ENCODE peak calls at places on chromosomes 2 and 18, in four cellular contexts. R is ovary, C is ELR, F is AG10803. X is an unnamed sample.

GRCh38 chr2:75646583-75647425 is at the start of gene MRPL19:
- DNase-seq in R (peak), C (peak), F (peak), X (peak)

GRCh38 chr2:7919510-7919909 is 762.3 kb upstream of the ID2 start:
- DNase-seq in R (no peak), C (no peak), F (no peak), X (no peak)

GRCh38 chr2:206980413-206980812 is 41.1 kb downstream of the CPO start:
- DNase-seq in R (no peak), C (no peak), F (no peak), X (no peak)

GRCh38 chr2:20065885-20066602 is 14.6 kb upstream of the LAPTM4A start:
- DNase-seq in R (peak), C (peak), F (peak), X (peak)

GRCh38 chr2:162795312-162795711 is 43.3 kb downstream of the KCNH7 start:
- DNase-seq in R (no peak), C (peak), F (no peak), X (no peak)

GRCh38 chr2:19365126-19365525 is 6.7 kb upstream of the OSR1 start:
- DNase-seq in R (no peak), C (no peak), F (no peak), X (no peak)

GRCh38 chr2:64313311-64313710 is 140.7 kb upstream of the LGALSL start:
- DNase-seq in R (no peak), C (no peak), F (no peak), X (no peak)

GRCh38 chr2:55618025-55618648 is 715 bp upstream of the PPP4R3B start:
- DNase-seq in R (no peak), C (peak), F (peak), X (no peak)

GRCh38 chr2:54879598-54880355 is 156.3 kb downstream of the EML6 start:
- DNase-seq in R (no peak), C (no peak), F (no peak), X (no peak)

GRCh38 chr2:202990501-202990900 is 24.2 kb upstream of the NBEAL1 start:
- DNase-seq in R (no peak), C (no peak), F (no peak), X (no peak)

GRCh38 chr18:59659486-59660187 is 37.6 kb downstream of the CCBE1 start:
- DNase-seq in R (no peak), C (peak), F (no peak), X (no peak)

GRCh38 chr18:36419913-36420531 is 122.5 kb downstream of the FHOD3 start:
- DNase-seq in R (no peak), C (peak), F (peak), X (no peak)

GRCh38 chr18:77207540-77207939 is 42.1 kb upstream of the GALR1 start:
- DNase-seq in R (peak), C (peak), F (peak), X (peak)

GRCh38 chr2:235312571-235312970 is 181.3 kb upstream of the AGAP1 start:
- DNase-seq in R (no peak), C (no peak), F (no peak), X (no peak)

GRCh38 chr18:58535340-58536186 is 93.3 kb downstream of the ALPK2 start:
- DNase-seq in R (no peak), C (peak), F (no peak), X (no peak)

GRCh38 chr2:40251146-40251545 is 200.7 kb downstream of the SLC8A1 start:
- DNase-seq in R (no peak), C (peak), F (no peak), X (peak)

GRCh38 chr2:185821467-185821866 is 82.9 kb downstream of the FSIP2 start:
- DNase-seq in R (no peak), C (no peak), F (no peak), X (no peak)